ENCODE peak calls at places on chromosomes 5 and 9, in eight cellular contexts. One of them, this sample, is unnamed.

GRCh38 chr5:73989956-73990355 is 364.0 kb downstream of the ARHGEF28 start:
- DNase-seq in mucosa of descending colon: no peak
- DNase-seq in uterus: no peak
- DNase-seq in CD8-positive, alpha-beta T cell: no peak
- DNase-seq in cardiac muscle cell: no peak
- DNase-seq in AG04449: no peak
- DNase-seq in DND-41: no peak
- DNase-seq in dorsolateral prefrontal cortex: no peak
- DNase-seq in this sample: no peak

GRCh38 chr5:176862330-176862995 is 36.7 kb downstream of the HK3 start:
- DNase-seq in mucosa of descending colon: no peak
- DNase-seq in uterus: no peak
- DNase-seq in CD8-positive, alpha-beta T cell: no peak
- DNase-seq in cardiac muscle cell: no peak
- DNase-seq in AG04449: no peak
- DNase-seq in DND-41: no peak
- DNase-seq in dorsolateral prefrontal cortex: no peak
- DNase-seq in this sample: no peak

GRCh38 chr5:57698785-57699184 is 216.2 kb upstream of the ACTBL2 start:
- DNase-seq in mucosa of descending colon: no peak
- DNase-seq in uterus: no peak
- DNase-seq in CD8-positive, alpha-beta T cell: no peak
- DNase-seq in cardiac muscle cell: no peak
- DNase-seq in AG04449: no peak
- DNase-seq in DND-41: no peak
- DNase-seq in dorsolateral prefrontal cortex: no peak
- DNase-seq in this sample: no peak

GRCh38 chr9:89923174-89923573 is 318.4 kb downstream of the GADD45G start:
- DNase-seq in mucosa of descending colon: no peak
- DNase-seq in uterus: no peak
- DNase-seq in CD8-positive, alpha-beta T cell: no peak
- DNase-seq in cardiac muscle cell: no peak
- DNase-seq in AG04449: no peak
- DNase-seq in DND-41: no peak
- DNase-seq in dorsolateral prefrontal cortex: no peak
- DNase-seq in this sample: no peak

GRCh38 chr5:175902013-175902412 is 30.6 kb downstream of the CPLX2 start:
- DNase-seq in mucosa of descending colon: no peak
- DNase-seq in uterus: no peak
- DNase-seq in CD8-positive, alpha-beta T cell: no peak
- DNase-seq in cardiac muscle cell: no peak
- DNase-seq in AG04449: no peak
- DNase-seq in DND-41: no peak
- DNase-seq in dorsolateral prefrontal cortex: no peak
- DNase-seq in this sample: no peak

GRCh38 chr5:87410941-87411340 is 1.8 kb downstream of the CCNH start:
- DNase-seq in mucosa of descending colon: no peak
- DNase-seq in uterus: no peak
- DNase-seq in CD8-positive, alpha-beta T cell: no peak
- DNase-seq in cardiac muscle cell: peak; percentile 70
- DNase-seq in AG04449: peak; percentile 85
- DNase-seq in DND-41: no peak
- DNase-seq in dorsolateral prefrontal cortex: no peak
- DNase-seq in this sample: peak; percentile 83

GRCh38 chr5:16970826-16971225 is 34.7 kb upstream of the MYO10 start:
- DNase-seq in mucosa of descending colon: no peak
- DNase-seq in uterus: no peak
- DNase-seq in CD8-positive, alpha-beta T cell: no peak
- DNase-seq in cardiac muscle cell: no peak
- DNase-seq in AG04449: no peak
- DNase-seq in DND-41: no peak
- DNase-seq in dorsolateral prefrontal cortex: no peak
- DNase-seq in this sample: no peak

GRCh38 chr5:179618923-179619554 is 4.4 kb downstream of the HNRNPH1 start:
- DNase-seq in mucosa of descending colon: no peak
- DNase-seq in uterus: no peak
- DNase-seq in CD8-positive, alpha-beta T cell: no peak
- DNase-seq in cardiac muscle cell: peak; percentile 62
- DNase-seq in AG04449: no peak
- DNase-seq in DND-41: no peak
- DNase-seq in dorsolateral prefrontal cortex: no peak
- DNase-seq in this sample: no peak

GRCh38 chr9:8706546-8706945 is 907.0 kb upstream of the DMAC1 start:
- DNase-seq in mucosa of descending colon: no peak
- DNase-seq in uterus: no peak
- DNase-seq in CD8-positive, alpha-beta T cell: no peak
- DNase-seq in cardiac muscle cell: no peak
- DNase-seq in AG04449: no peak
- DNase-seq in DND-41: no peak
- DNase-seq in dorsolateral prefrontal cortex: no peak
- DNase-seq in this sample: no peak

DNA sequence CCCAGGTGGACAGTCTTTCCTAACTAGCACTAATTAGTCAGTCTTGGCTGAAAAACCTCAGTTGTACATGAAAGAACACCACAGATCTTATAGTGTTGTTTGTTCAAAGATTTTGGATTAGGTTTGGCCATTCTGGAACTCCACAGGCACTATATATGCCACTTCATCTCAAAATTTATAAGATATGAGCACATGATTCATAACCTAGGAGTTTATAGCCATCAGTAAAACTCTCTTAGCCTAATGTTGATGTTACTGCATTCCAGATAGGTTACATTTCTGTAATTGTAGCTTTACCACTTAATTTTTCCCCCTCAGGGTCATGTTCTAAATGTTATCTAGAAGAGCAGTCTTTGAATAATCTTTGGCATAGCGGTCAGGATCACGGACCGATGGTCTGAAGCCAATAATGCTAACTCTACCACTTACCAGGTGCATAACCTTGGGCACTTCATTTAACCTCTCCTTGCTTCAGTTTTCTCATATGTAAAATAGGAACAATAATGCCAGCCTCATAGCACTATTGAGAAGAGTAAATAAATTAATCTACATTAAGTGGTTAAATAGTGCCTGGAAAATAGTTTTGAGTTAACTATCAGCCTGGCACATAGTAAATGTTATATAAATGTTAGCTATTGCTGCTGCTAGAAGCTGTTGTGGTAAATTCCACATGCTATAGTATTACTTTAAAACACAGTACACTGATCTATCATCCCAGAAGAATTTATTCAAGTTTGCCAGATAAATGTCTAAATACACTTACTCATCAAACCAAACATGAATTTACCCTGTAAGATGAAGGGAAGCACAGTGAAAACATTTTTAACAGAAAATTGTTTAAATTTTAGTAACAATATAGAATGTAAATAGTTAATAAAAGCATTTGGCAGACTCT is 743.9 kb downstream of the NR2F1-AS1 start:
- DNase-seq in mucosa of descending colon: no peak
- DNase-seq in uterus: no peak
- DNase-seq in CD8-positive, alpha-beta T cell: no peak
- DNase-seq in cardiac muscle cell: peak; percentile 13
- DNase-seq in AG04449: peak; percentile 56
- DNase-seq in DND-41: no peak
- DNase-seq in dorsolateral prefrontal cortex: no peak
- DNase-seq in this sample: peak; percentile 78
- H3K4me3 ChIP-seq in mucosa of descending colon: no peak overlapping the region
- H3K4me3 ChIP-seq in uterus: no peak overlapping the region
- H3K4me3 ChIP-seq in CD8-positive, alpha-beta T cell: no peak overlapping the region
- H3K4me3 ChIP-seq in cardiac muscle cell: no peak overlapping the region
- H3K4me3 ChIP-seq in AG04449: no peak overlapping the region
- H3K4me3 ChIP-seq in DND-41: no peak overlapping the region
- H3K4me3 ChIP-seq in dorsolateral prefrontal cortex: no peak overlapping the region
- H3K4me3 ChIP-seq in this sample: no peak overlapping the region

GRCh38 chr9:68794898-68795297 is 89.9 kb downstream of the PIP5K1B start:
- DNase-seq in mucosa of descending colon: no peak
- DNase-seq in uterus: no peak
- DNase-seq in CD8-positive, alpha-beta T cell: no peak
- DNase-seq in cardiac muscle cell: no peak
- DNase-seq in AG04449: no peak
- DNase-seq in DND-41: no peak
- DNase-seq in dorsolateral prefrontal cortex: no peak
- DNase-seq in this sample: no peak

GRCh38 chr9:68793605-68794343 is 88.7 kb downstream of the PIP5K1B start:
- DNase-seq in mucosa of descending colon: no peak
- DNase-seq in uterus: no peak
- DNase-seq in CD8-positive, alpha-beta T cell: no peak
- DNase-seq in cardiac muscle cell: no peak
- DNase-seq in AG04449: no peak
- DNase-seq in DND-41: no peak
- DNase-seq in dorsolateral prefrontal cortex: no peak
- DNase-seq in this sample: no peak

GRCh38 chr9:68797116-68797515 is 92.1 kb downstream of the PIP5K1B start:
- DNase-seq in mucosa of descending colon: no peak
- DNase-seq in uterus: no peak
- DNase-seq in CD8-positive, alpha-beta T cell: no peak
- DNase-seq in cardiac muscle cell: no peak
- DNase-seq in AG04449: no peak
- DNase-seq in DND-41: no peak
- DNase-seq in dorsolateral prefrontal cortex: no peak
- DNase-seq in this sample: no peak

GRCh38 chr9:68798408-68798807 is 93.4 kb downstream of the PIP5K1B start:
- DNase-seq in mucosa of descending colon: no peak
- DNase-seq in uterus: no peak
- DNase-seq in CD8-positive, alpha-beta T cell: no peak
- DNase-seq in cardiac muscle cell: no peak
- DNase-seq in AG04449: no peak
- DNase-seq in DND-41: peak; percentile 11
- DNase-seq in dorsolateral prefrontal cortex: no peak
- DNase-seq in this sample: no peak

DNA sequence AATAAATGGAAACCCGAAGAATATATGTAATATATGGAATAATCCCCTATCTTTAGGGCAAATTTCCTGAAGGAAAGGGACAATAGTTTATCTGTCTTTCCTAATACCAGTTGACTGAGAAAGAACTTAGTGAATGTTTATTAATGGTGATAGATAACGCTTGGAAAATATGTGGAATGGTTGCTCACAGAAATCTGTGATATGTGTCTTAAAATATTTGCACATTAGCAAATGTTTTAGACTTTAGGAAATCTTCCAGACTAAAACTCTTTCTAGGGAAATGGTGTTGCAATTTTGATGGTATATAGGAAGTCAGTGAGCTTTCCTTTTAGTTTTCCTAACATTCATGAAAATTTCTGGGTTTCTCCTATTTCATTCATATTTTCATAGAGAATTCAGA is 90.4 kb downstream of the PIP5K1B start:
- DNase-seq in mucosa of descending colon: no peak
- DNase-seq in uterus: no peak
- DNase-seq in CD8-positive, alpha-beta T cell: no peak
- DNase-seq in cardiac muscle cell: no peak
- DNase-seq in AG04449: no peak
- DNase-seq in DND-41: no peak
- DNase-seq in dorsolateral prefrontal cortex: no peak
- DNase-seq in this sample: peak; percentile 5
- TF ChIP-seq CTCF in mucosa of descending colon: no peak
- TF ChIP-seq CTCF in uterus: no peak
- TF ChIP-seq CTCF in CD8-positive, alpha-beta T cell: no peak
- TF ChIP-seq CTCF in cardiac muscle cell: no peak
- TF ChIP-seq CTCF in AG04449: no peak
- TF ChIP-seq CTCF in DND-41: no peak
- TF ChIP-seq CTCF in dorsolateral prefrontal cortex: no peak
- TF ChIP-seq CTCF in this sample: no peak

GRCh38 chr9:134025606-134026541 is 593 bp downstream of the BRD3OS start:
- DNase-seq in mucosa of descending colon: peak; percentile 67
- DNase-seq in uterus: peak; percentile 46
- DNase-seq in CD8-positive, alpha-beta T cell: peak; percentile 18
- DNase-seq in cardiac muscle cell: peak; percentile 45
- DNase-seq in AG04449: no peak
- DNase-seq in DND-41: peak; percentile 64
- DNase-seq in dorsolateral prefrontal cortex: no peak
- DNase-seq in this sample: peak; percentile 49

GRCh38 chr9:134028076-134028475 is 2.8 kb downstream of the BRD3OS start:
- DNase-seq in mucosa of descending colon: no peak
- DNase-seq in uterus: no peak
- DNase-seq in CD8-positive, alpha-beta T cell: no peak
- DNase-seq in cardiac muscle cell: no peak
- DNase-seq in AG04449: no peak
- DNase-seq in DND-41: no peak
- DNase-seq in dorsolateral prefrontal cortex: no peak
- DNase-seq in this sample: no peak

GRCh38 chr9:134026981-134027380 is 1.7 kb downstream of the BRD3OS start:
- DNase-seq in mucosa of descending colon: no peak
- DNase-seq in uterus: no peak
- DNase-seq in CD8-positive, alpha-beta T cell: no peak
- DNase-seq in cardiac muscle cell: no peak
- DNase-seq in AG04449: no peak
- DNase-seq in DND-41: no peak
- DNase-seq in dorsolateral prefrontal cortex: no peak
- DNase-seq in this sample: no peak

GRCh38 chr9:134027561-134027960 is 2.3 kb downstream of the BRD3OS start:
- DNase-seq in mucosa of descending colon: no peak
- DNase-seq in uterus: no peak
- DNase-seq in CD8-positive, alpha-beta T cell: no peak
- DNase-seq in cardiac muscle cell: no peak
- DNase-seq in AG04449: no peak
- DNase-seq in DND-41: no peak
- DNase-seq in dorsolateral prefrontal cortex: no peak
- DNase-seq in this sample: no peak

GRCh38 chr9:134026561-134026960 is 1.3 kb downstream of the BRD3OS start:
- DNase-seq in mucosa of descending colon: peak; percentile 52
- DNase-seq in uterus: no peak
- DNase-seq in CD8-positive, alpha-beta T cell: no peak
- DNase-seq in cardiac muscle cell: no peak
- DNase-seq in AG04449: no peak
- DNase-seq in DND-41: no peak
- DNase-seq in dorsolateral prefrontal cortex: no peak
- DNase-seq in this sample: no peak
- H3K4me3 ChIP-seq in mucosa of descending colon: no peak overlapping the region
- H3K4me3 ChIP-seq in uterus: no peak overlapping the region
- H3K4me3 ChIP-seq in CD8-positive, alpha-beta T cell: peak overlapping the region; percentile 92
- H3K4me3 ChIP-seq in cardiac muscle cell: no peak overlapping the region
- H3K4me3 ChIP-seq in AG04449: peak overlapping the region; percentile 90
- H3K4me3 ChIP-seq in DND-41: peak overlapping the region; percentile 76
- H3K4me3 ChIP-seq in dorsolateral prefrontal cortex: no peak overlapping the region
- H3K4me3 ChIP-seq in this sample: peak overlapping the region; percentile 83

GRCh38 chr9:129483467-129484324 is 137.2 kb downstream of the C9orf50 start:
- DNase-seq in mucosa of descending colon: peak; percentile 79
- DNase-seq in uterus: peak; percentile 96
- DNase-seq in CD8-positive, alpha-beta T cell: no peak
- DNase-seq in cardiac muscle cell: peak; percentile 96
- DNase-seq in AG04449: no peak
- DNase-seq in DND-41: no peak
- DNase-seq in dorsolateral prefrontal cortex: peak; percentile 72
- DNase-seq in this sample: peak; percentile 97

GRCh38 chr9:129481424-129481823 is 139.5 kb downstream of the C9orf50 start:
- DNase-seq in mucosa of descending colon: no peak
- DNase-seq in uterus: no peak
- DNase-seq in CD8-positive, alpha-beta T cell: no peak
- DNase-seq in cardiac muscle cell: no peak
- DNase-seq in AG04449: no peak
- DNase-seq in DND-41: no peak
- DNase-seq in dorsolateral prefrontal cortex: no peak
- DNase-seq in this sample: no peak

GRCh38 chr9:129482521-129483466 is 138.1 kb downstream of the C9orf50 start:
- DNase-seq in mucosa of descending colon: peak; percentile 88
- DNase-seq in uterus: peak; percentile 96
- DNase-seq in CD8-positive, alpha-beta T cell: no peak
- DNase-seq in cardiac muscle cell: peak; percentile 95
- DNase-seq in AG04449: no peak
- DNase-seq in DND-41: no peak
- DNase-seq in dorsolateral prefrontal cortex: peak; percentile 77
- DNase-seq in this sample: peak; percentile 94

GRCh38 chr9:129480705-129481104 is 140.2 kb downstream of the C9orf50 start:
- DNase-seq in mucosa of descending colon: no peak
- DNase-seq in uterus: no peak
- DNase-seq in CD8-positive, alpha-beta T cell: no peak
- DNase-seq in cardiac muscle cell: no peak
- DNase-seq in AG04449: no peak
- DNase-seq in DND-41: no peak
- DNase-seq in dorsolateral prefrontal cortex: no peak
- DNase-seq in this sample: no peak

GRCh38 chr9:129481824-129482511 is 138.9 kb downstream of the C9orf50 start:
- DNase-seq in mucosa of descending colon: peak; percentile 67
- DNase-seq in uterus: peak; percentile 68
- DNase-seq in CD8-positive, alpha-beta T cell: no peak
- DNase-seq in cardiac muscle cell: peak; percentile 62
- DNase-seq in AG04449: no peak
- DNase-seq in DND-41: no peak
- DNase-seq in dorsolateral prefrontal cortex: no peak
- DNase-seq in this sample: no peak
- TF ChIP-seq CTCF in mucosa of descending colon: no peak
- TF ChIP-seq CTCF in uterus: peak; percentile 30
- TF ChIP-seq CTCF in CD8-positive, alpha-beta T cell: no peak
- TF ChIP-seq CTCF in cardiac muscle cell: peak; percentile 30
- TF ChIP-seq CTCF in AG04449: peak; percentile 26
- TF ChIP-seq CTCF in DND-41: no peak
- TF ChIP-seq CTCF in dorsolateral prefrontal cortex: no peak
- TF ChIP-seq CTCF in this sample: peak; percentile 32

This sample was measured in fibroblast of villous mesenchyme.